ENCODE peak calls at places on chromosome 4, in six cellular contexts. A is GM12878, C is HepG2, R is HCT116, Z is SK-N-SH, L is K562. M is an unnamed sample.

GRCh38 chr4:56465599-56466295 is 1.7 kb upstream of the SRP72 start:
- DNase-seq in L (peak; percentile 34), A (no peak), Z (no peak), R (no peak), C (no peak), M (peak; percentile 11)

GRCh38 chr4:133178960-133179359 is 29.9 kb downstream of the PCDH10 start:
- DNase-seq in A (no peak), R (no peak), C (no peak), Z (no peak), L (no peak), M (no peak)

GRCh38 chr4:181650033-181650825 is 593.0 kb upstream of the TENM3 start:
- DNase-seq in C (no peak), A (no peak), L (no peak), Z (no peak), R (no peak), M (no peak)

GRCh38 chr4:174334628-174335027 is 50.9 kb downstream of the CEP44 start:
- DNase-seq in L (no peak), Z (no peak), A (peak; percentile 40), C (no peak), R (no peak), M (no peak)

GRCh38 chr4:8267077-8267476 is 2.5 kb upstream of the HTRA3 start:
- DNase-seq in L (peak; percentile 71), Z (peak; percentile 73), A (no peak), C (peak; percentile 52), R (peak; percentile 35), M (peak; percentile 87)

GRCh38 chr4:109977854-109978501 is 65.3 kb downstream of the EGF start:
- DNase-seq in A (no peak), R (peak; percentile 27), L (peak; percentile 29), Z (peak; percentile 21), C (peak; percentile 18), M (peak; percentile 64)

GRCh38 chr4:164880489-164881262 is 3.7 kb downstream of the APELA start:
- DNase-seq in A (no peak), Z (no peak), R (no peak), C (no peak), L (no peak), M (peak; percentile 42)

GRCh38 chr4:158856852-158857251 is 88.0 kb downstream of the FNIP2 start:
- DNase-seq in C (peak; percentile 15), A (no peak), R (peak; percentile 26), L (peak; percentile 28), Z (peak; percentile 44), M (peak; percentile 48)

GRCh38 chr4:40980318-40980883 is 230.6 kb downstream of the NSUN7 start:
- DNase-seq in A (no peak), L (peak; percentile 3), Z (no peak), C (peak; percentile 20), R (no peak), M (peak; percentile 46)

GRCh38 chr4:106502106-106502699 is 133.6 kb upstream of the GIMD1 start:
- DNase-seq in Z (peak; percentile 62), R (peak; percentile 54), L (peak; percentile 64), C (peak; percentile 58), A (no peak), M (peak; percentile 86)

GRCh38 chr4:86730310-86730709 is 118.9 kb downstream of the SLC10A6 start:
- DNase-seq in A (no peak), R (no peak), Z (no peak), C (peak; percentile 5), L (peak; percentile 3), M (peak; percentile 68)

GRCh38 chr4:141350122-141350904 is 129.6 kb downstream of the ZNF330 start:
- DNase-seq in R (no peak), C (no peak), A (no peak), Z (no peak), L (no peak), M (no peak)

GRCh38 chr4:181877329-181877848 is 365.8 kb upstream of the TENM3 start:
- DNase-seq in Z (no peak), A (no peak), R (no peak), C (no peak), L (no peak), M (no peak)

GRCh38 chr4:42397635-42398447 is 553 bp downstream of the SHISA3 start:
- DNase-seq in R (no peak), A (no peak), C (no peak), L (no peak), Z (peak; percentile 81), M (peak; percentile 75)

GRCh38 chr4:24930136-24930535 is 17.3 kb upstream of the CCDC149 start:
- DNase-seq in R (no peak), A (no peak), Z (no peak), L (no peak), C (no peak), M (no peak)

GRCh38 chr4:65893957-65894755 is 223.9 kb upstream of the EPHA5 start:
- DNase-seq in R (no peak), C (no peak), Z (no peak), L (no peak), A (no peak), M (no peak)

GRCh38 chr4:23388699-23389395 is 501.0 kb downstream of the PPARGC1A start:
- DNase-seq in L (no peak), A (no peak), C (no peak), R (no peak), Z (no peak), M (no peak)

GRCh38 chr4:140105436-140105835 is 48.5 kb downstream of the MAML3 start:
- DNase-seq in L (no peak), Z (no peak), R (no peak), A (no peak), C (no peak), M (no peak)
- H3K79me2 ChIP-seq in L (no peaks in the 10 kb centered on the region), Z (peaks cover 7% of the 10 kb centered on the region), R (no peaks in the 10 kb centered on the region), A (no peaks in the 10 kb centered on the region), C (no peaks in the 10 kb centered on the region), M (no peaks in the 10 kb centered on the region)

GRCh38 chr4:126658391-126658790 is 974.4 kb upstream of the INTU start:
- DNase-seq in L (no peak), Z (no peak), C (no peak), R (no peak), A (no peak), M (no peak)

GRCh38 chr4:126664839-126665238 is 967.9 kb upstream of the INTU start:
- DNase-seq in A (no peak), C (no peak), Z (no peak), R (no peak), L (no peak), M (no peak)

DNA sequence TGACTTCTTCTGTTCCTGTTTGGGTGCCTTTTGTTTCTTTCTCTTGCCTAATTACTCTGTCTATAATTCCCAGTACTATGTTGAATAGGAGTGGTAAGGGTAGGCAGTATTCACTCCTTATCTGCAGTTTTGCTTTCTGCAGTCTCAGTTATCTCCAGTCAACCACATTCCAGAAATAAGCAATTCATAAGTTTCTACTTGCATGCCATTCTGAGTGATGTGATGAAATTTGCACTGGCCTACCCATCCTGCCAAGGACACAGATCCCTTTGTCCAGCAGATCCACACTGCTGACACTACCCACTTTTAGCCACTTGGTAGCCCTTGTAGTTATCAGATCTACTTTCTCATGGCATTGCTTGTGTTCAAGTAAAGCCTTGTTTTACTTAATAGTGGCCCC is 971.6 kb upstream of the INTU start:
- DNase-seq in A (no peak), R (no peak), C (no peak), Z (no peak), L (peak; percentile 27), M (no peak)
- H2AFZ ChIP-seq in A (no peak overlapping the region), R (no peak overlapping the region), C (no peak overlapping the region), Z (peak overlapping the region; percentile 47), L (no peak overlapping the region), M (peak overlapping the region; percentile 25)

DNA sequence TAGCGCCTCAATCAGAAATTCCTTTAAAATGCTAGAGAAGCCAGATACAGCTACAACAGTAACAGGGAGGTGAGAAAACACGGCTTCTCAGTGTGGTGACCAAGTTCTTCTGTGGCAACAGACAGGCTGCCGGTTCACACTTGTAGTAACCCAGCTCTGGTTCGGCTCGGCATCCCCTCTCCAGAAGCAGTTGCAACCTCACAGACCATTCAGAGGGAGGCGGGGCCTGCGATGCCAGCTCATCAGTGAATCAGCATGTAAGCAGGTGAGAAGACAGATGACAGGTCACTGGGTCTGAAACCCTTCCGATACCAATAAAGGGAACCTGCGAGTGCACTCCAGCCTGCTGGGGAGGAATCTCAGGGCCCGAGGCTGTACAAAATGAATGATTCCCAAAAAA is 251.0 kb downstream of the KCNIP4 start:
- DNase-seq in A (no peak), R (peak; percentile 3), L (no peak), Z (peak; percentile 35), C (no peak), M (peak; percentile 77)
- TF ChIP-seq REST in A (no peak), R (no peak), L (no peak), Z (no peak), C (no peak), M (no peak)

GRCh38 chr4:94452476-94453300 is 946 bp downstream of the PDLIM5 start:
- DNase-seq in L (peak; percentile 77), C (peak; percentile 81), Z (peak; percentile 54), A (no peak), R (peak; percentile 61), M (peak; percentile 84)

GRCh38 chr4:94454405-94454804 is 2.7 kb downstream of the PDLIM5 start:
- DNase-seq in A (no peak), L (no peak), R (no peak), Z (no peak), C (no peak), M (no peak)

GRCh38 chr4:94455081-94455480 is 3.3 kb downstream of the PDLIM5 start:
- DNase-seq in Z (no peak), A (no peak), L (peak; percentile 41), R (no peak), C (peak; percentile 68), M (no peak)

GRCh38 chr4:94451669-94452475 is at the start of gene PDLIM5:
- DNase-seq in R (peak; percentile 70), A (peak; percentile 66), C (peak; percentile 80), L (peak; percentile 96), Z (peak; percentile 98), M (peak; percentile 95)

DNA sequence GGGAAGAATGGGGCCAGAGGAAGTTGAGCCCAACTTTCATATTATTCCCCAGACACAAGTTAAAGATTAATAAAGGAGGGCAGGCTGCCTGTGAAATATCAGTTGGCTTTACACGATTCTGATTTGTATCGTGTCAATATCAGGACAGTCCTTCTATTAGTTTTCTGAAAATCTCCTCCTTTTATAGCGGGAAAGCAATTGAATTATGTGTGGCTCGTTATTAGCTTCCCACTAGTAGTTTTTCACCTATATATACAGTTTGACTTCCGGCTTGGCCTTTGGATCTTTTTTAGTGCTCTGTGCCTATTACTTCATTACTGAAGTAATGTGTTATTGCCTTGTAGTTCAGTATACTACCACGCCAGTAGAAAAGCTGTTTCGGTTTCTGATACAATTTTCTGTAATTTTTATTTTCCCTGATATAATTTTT is 1.8 kb downstream of the PDLIM5 start:
- DNase-seq in Z (no peak), L (peak; percentile 34), A (no peak), R (no peak), C (peak; percentile 58), M (no peak)
- H3K79me2 ChIP-seq in Z (peaks cover 68% of the 10 kb centered on the region), L (peaks cover 66% of the 10 kb centered on the region), A (peaks cover 25% of the 10 kb centered on the region), R (peaks cover 66% of the 10 kb centered on the region), C (peaks cover 64% of the 10 kb centered on the region), M (peaks cover 47% of the 10 kb centered on the region)

DNA sequence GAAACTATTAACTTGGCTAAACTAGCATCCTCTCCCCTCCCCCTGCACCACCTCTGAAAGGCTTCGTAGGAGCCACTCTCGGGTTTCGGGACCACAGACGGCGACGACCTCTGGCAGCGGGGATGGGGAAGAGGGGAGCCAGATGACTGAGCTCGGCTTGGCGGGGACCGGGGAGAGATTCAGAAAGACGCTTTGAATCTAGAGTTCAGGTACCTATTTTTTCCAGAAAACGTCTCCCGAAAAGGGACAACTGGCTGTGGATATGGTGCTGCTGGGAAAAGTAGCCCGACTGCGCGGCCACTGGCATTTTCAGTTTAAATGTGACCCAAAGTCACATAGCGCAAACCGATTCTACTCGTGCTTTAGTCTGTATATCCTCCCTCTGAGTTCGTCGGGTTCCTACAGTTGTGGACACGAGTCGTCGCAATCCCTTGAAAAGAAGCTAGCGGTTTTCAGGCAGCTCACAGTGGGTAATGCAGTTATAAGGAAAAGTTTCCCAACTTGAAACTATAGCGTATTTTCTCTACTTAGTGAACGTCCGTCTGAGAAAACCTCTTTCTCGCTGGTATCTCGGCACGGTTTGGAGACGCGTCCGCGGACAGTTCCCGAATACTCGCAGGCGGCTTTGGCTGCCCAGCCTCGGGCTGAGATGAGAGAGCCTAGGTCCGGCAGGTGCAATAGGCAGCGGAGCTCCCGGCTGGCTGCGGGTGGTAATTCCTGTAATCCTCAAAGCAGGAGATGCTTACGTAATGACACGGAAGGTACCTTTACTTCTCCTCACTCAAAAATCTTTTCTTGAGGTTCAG is 1.3 kb downstream of the PARM1 start:
- DNase-seq in Z (peak; percentile 7), R (no peak), L (no peak), C (no peak), A (no peak), M (peak; percentile 74)
- H2AFZ ChIP-seq in Z (no peak overlapping the region), R (no peak overlapping the region), L (no peak overlapping the region), C (no peak overlapping the region), A (peak overlapping the region; percentile 81), M (peak overlapping the region; percentile 99)